ENCODE peak calls at places on chromosome 4, in ten cellular contexts. One of them, this sample, is unnamed.

GRCh38 chr4:41442818-41443217 is 95.1 kb upstream of the LIMCH1 start:
- DNase-seq in epithelial cell of proximal tubule: no peak
- DNase-seq in effector CD4-positive, alpha-beta T cell: no peak
- DNase-seq in stomach: no peak
- DNase-seq in activated CD4-positive, alpha-beta T cell treated with anti-CD3 and anti-CD28 coated beads, Interleukin-2, amount 50 U/mL, for 24 hours: no peak
- DNase-seq in AG10803: no peak
- DNase-seq in SJCRH30: no peak
- DNase-seq in activated gamma-delta T cell treated with Interleukin-2 at 50 U/mL for 16 hours: no peak
- DNase-seq in bronchial epithelial cell: no peak
- DNase-seq in GM04504: no peak
- DNase-seq in this sample: no peak

GRCh38 chr4:17781831-17782287 is 438 bp upstream of the FAM184B start:
- DNase-seq in stomach: no peak
- DNase-seq in epithelial cell of proximal tubule: no peak
- DNase-seq in SJCRH30: no peak
- DNase-seq in effector CD4-positive, alpha-beta T cell: no peak
- DNase-seq in activated gamma-delta T cell treated with Interleukin-2 at 50 U/mL for 16 hours: no peak
- DNase-seq in GM04504: no peak
- DNase-seq in activated CD4-positive, alpha-beta T cell treated with anti-CD3 and anti-CD28 coated beads, Interleukin-2, amount 50 U/mL, for 24 hours: no peak
- DNase-seq in AG10803: no peak
- DNase-seq in bronchial epithelial cell: no peak
- DNase-seq in this sample: no peak

GRCh38 chr4:143699331-143700059 is 980 bp downstream of the FREM3 start:
- DNase-seq in activated CD4-positive, alpha-beta T cell treated with anti-CD3 and anti-CD28 coated beads, Interleukin-2, amount 50 U/mL, for 24 hours: no peak
- DNase-seq in AG10803: no peak
- DNase-seq in stomach: no peak
- DNase-seq in effector CD4-positive, alpha-beta T cell: no peak
- DNase-seq in activated gamma-delta T cell treated with Interleukin-2 at 50 U/mL for 16 hours: no peak
- DNase-seq in SJCRH30: no peak
- DNase-seq in GM04504: no peak
- DNase-seq in epithelial cell of proximal tubule: no peak
- DNase-seq in bronchial epithelial cell: no peak
- DNase-seq in this sample: no peak

GRCh38 chr4:8939160-8939855 is 67.7 kb upstream of the HMX1 start:
- DNase-seq in activated gamma-delta T cell treated with Interleukin-2 at 50 U/mL for 16 hours: no peak
- DNase-seq in epithelial cell of proximal tubule: no peak
- DNase-seq in effector CD4-positive, alpha-beta T cell: no peak
- DNase-seq in bronchial epithelial cell: no peak
- DNase-seq in activated CD4-positive, alpha-beta T cell treated with anti-CD3 and anti-CD28 coated beads, Interleukin-2, amount 50 U/mL, for 24 hours: no peak
- DNase-seq in GM04504: no peak
- DNase-seq in stomach: no peak
- DNase-seq in AG10803: no peak
- DNase-seq in SJCRH30: peak
- DNase-seq in this sample: no peak

GRCh38 chr4:86972997-86973396 is 38.2 kb downstream of the AFF1 start:
- DNase-seq in epithelial cell of proximal tubule: no peak
- DNase-seq in activated gamma-delta T cell treated with Interleukin-2 at 50 U/mL for 16 hours: no peak
- DNase-seq in effector CD4-positive, alpha-beta T cell: no peak
- DNase-seq in GM04504: no peak
- DNase-seq in bronchial epithelial cell: peak
- DNase-seq in AG10803: no peak
- DNase-seq in SJCRH30: no peak
- DNase-seq in stomach: peak
- DNase-seq in activated CD4-positive, alpha-beta T cell treated with anti-CD3 and anti-CD28 coated beads, Interleukin-2, amount 50 U/mL, for 24 hours: no peak
- DNase-seq in this sample: no peak

GRCh38 chr4:140697709-140698560 is 58.2 kb downstream of the TBC1D9 start:
- DNase-seq in SJCRH30: no peak
- DNase-seq in bronchial epithelial cell: no peak
- DNase-seq in activated CD4-positive, alpha-beta T cell treated with anti-CD3 and anti-CD28 coated beads, Interleukin-2, amount 50 U/mL, for 24 hours: no peak
- DNase-seq in activated gamma-delta T cell treated with Interleukin-2 at 50 U/mL for 16 hours: no peak
- DNase-seq in stomach: no peak
- DNase-seq in epithelial cell of proximal tubule: no peak
- DNase-seq in GM04504: no peak
- DNase-seq in AG10803: no peak
- DNase-seq in effector CD4-positive, alpha-beta T cell: no peak
- DNase-seq in this sample: no peak

GRCh38 chr4:147407261-147408045 is 73.4 kb upstream of the EDNRA start:
- DNase-seq in bronchial epithelial cell: no peak
- DNase-seq in effector CD4-positive, alpha-beta T cell: no peak
- DNase-seq in stomach: no peak
- DNase-seq in epithelial cell of proximal tubule: no peak
- DNase-seq in activated gamma-delta T cell treated with Interleukin-2 at 50 U/mL for 16 hours: no peak
- DNase-seq in activated CD4-positive, alpha-beta T cell treated with anti-CD3 and anti-CD28 coated beads, Interleukin-2, amount 50 U/mL, for 24 hours: no peak
- DNase-seq in GM04504: no peak
- DNase-seq in AG10803: no peak
- DNase-seq in SJCRH30: peak
- DNase-seq in this sample: no peak

GRCh38 chr4:101044766-101045165 is 302.6 kb downstream of the PPP3CA start:
- DNase-seq in activated gamma-delta T cell treated with Interleukin-2 at 50 U/mL for 16 hours: no peak
- DNase-seq in activated CD4-positive, alpha-beta T cell treated with anti-CD3 and anti-CD28 coated beads, Interleukin-2, amount 50 U/mL, for 24 hours: no peak
- DNase-seq in epithelial cell of proximal tubule: no peak
- DNase-seq in SJCRH30: no peak
- DNase-seq in effector CD4-positive, alpha-beta T cell: no peak
- DNase-seq in bronchial epithelial cell: no peak
- DNase-seq in GM04504: no peak
- DNase-seq in stomach: no peak
- DNase-seq in AG10803: no peak
- DNase-seq in this sample: no peak

GRCh38 chr4:26772096-26772495 is 88.5 kb upstream of the STIM2 start:
- DNase-seq in SJCRH30: no peak
- DNase-seq in epithelial cell of proximal tubule: no peak
- DNase-seq in GM04504: no peak
- DNase-seq in stomach: no peak
- DNase-seq in AG10803: no peak
- DNase-seq in activated CD4-positive, alpha-beta T cell treated with anti-CD3 and anti-CD28 coated beads, Interleukin-2, amount 50 U/mL, for 24 hours: no peak
- DNase-seq in bronchial epithelial cell: no peak
- DNase-seq in effector CD4-positive, alpha-beta T cell: no peak
- DNase-seq in activated gamma-delta T cell treated with Interleukin-2 at 50 U/mL for 16 hours: no peak
- DNase-seq in this sample: no peak

GRCh38 chr4:83369825-83370639 is 35.4 kb upstream of the HPSE start:
- DNase-seq in stomach: no peak
- DNase-seq in epithelial cell of proximal tubule: no peak
- DNase-seq in activated gamma-delta T cell treated with Interleukin-2 at 50 U/mL for 16 hours: no peak
- DNase-seq in AG10803: peak
- DNase-seq in SJCRH30: peak
- DNase-seq in bronchial epithelial cell: no peak
- DNase-seq in effector CD4-positive, alpha-beta T cell: no peak
- DNase-seq in activated CD4-positive, alpha-beta T cell treated with anti-CD3 and anti-CD28 coated beads, Interleukin-2, amount 50 U/mL, for 24 hours: no peak
- DNase-seq in GM04504: no peak
- DNase-seq in this sample: no peak

GRCh38 chr4:67549123-67549522 is 3.8 kb upstream of the CENPC start:
- DNase-seq in activated CD4-positive, alpha-beta T cell treated with anti-CD3 and anti-CD28 coated beads, Interleukin-2, amount 50 U/mL, for 24 hours: no peak
- DNase-seq in epithelial cell of proximal tubule: no peak
- DNase-seq in effector CD4-positive, alpha-beta T cell: no peak
- DNase-seq in activated gamma-delta T cell treated with Interleukin-2 at 50 U/mL for 16 hours: no peak
- DNase-seq in bronchial epithelial cell: peak
- DNase-seq in stomach: no peak
- DNase-seq in SJCRH30: peak
- DNase-seq in AG10803: no peak
- DNase-seq in GM04504: no peak
- DNase-seq in this sample: no peak

GRCh38 chr4:17218801-17219200 is 293.1 kb downstream of the QDPR start:
- DNase-seq in SJCRH30: no peak
- DNase-seq in activated gamma-delta T cell treated with Interleukin-2 at 50 U/mL for 16 hours: no peak
- DNase-seq in bronchial epithelial cell: no peak
- DNase-seq in activated CD4-positive, alpha-beta T cell treated with anti-CD3 and anti-CD28 coated beads, Interleukin-2, amount 50 U/mL, for 24 hours: no peak
- DNase-seq in AG10803: peak
- DNase-seq in stomach: no peak
- DNase-seq in epithelial cell of proximal tubule: no peak
- DNase-seq in effector CD4-positive, alpha-beta T cell: no peak
- DNase-seq in GM04504: no peak
- DNase-seq in this sample: no peak

GRCh38 chr4:26533685-26534084 is 43.4 kb upstream of the CCKAR start:
- DNase-seq in bronchial epithelial cell: no peak
- DNase-seq in GM04504: no peak
- DNase-seq in AG10803: no peak
- DNase-seq in SJCRH30: no peak
- DNase-seq in activated gamma-delta T cell treated with Interleukin-2 at 50 U/mL for 16 hours: no peak
- DNase-seq in epithelial cell of proximal tubule: no peak
- DNase-seq in effector CD4-positive, alpha-beta T cell: no peak
- DNase-seq in activated CD4-positive, alpha-beta T cell treated with anti-CD3 and anti-CD28 coated beads, Interleukin-2, amount 50 U/mL, for 24 hours: no peak
- DNase-seq in stomach: no peak
- DNase-seq in this sample: no peak

GRCh38 chr4:2914220-2915126 is 48.7 kb downstream of the NOP14 start:
- DNase-seq in activated CD4-positive, alpha-beta T cell treated with anti-CD3 and anti-CD28 coated beads, Interleukin-2, amount 50 U/mL, for 24 hours: no peak
- DNase-seq in bronchial epithelial cell: no peak
- DNase-seq in AG10803: no peak
- DNase-seq in activated gamma-delta T cell treated with Interleukin-2 at 50 U/mL for 16 hours: no peak
- DNase-seq in SJCRH30: no peak
- DNase-seq in stomach: no peak
- DNase-seq in GM04504: no peak
- DNase-seq in epithelial cell of proximal tubule: no peak
- DNase-seq in effector CD4-positive, alpha-beta T cell: no peak
- DNase-seq in this sample: no peak

GRCh38 chr4:157048248-157048647 is 27.7 kb upstream of the GLRB start:
- DNase-seq in SJCRH30: no peak
- DNase-seq in GM04504: peak
- DNase-seq in activated gamma-delta T cell treated with Interleukin-2 at 50 U/mL for 16 hours: no peak
- DNase-seq in activated CD4-positive, alpha-beta T cell treated with anti-CD3 and anti-CD28 coated beads, Interleukin-2, amount 50 U/mL, for 24 hours: no peak
- DNase-seq in effector CD4-positive, alpha-beta T cell: no peak
- DNase-seq in epithelial cell of proximal tubule: no peak
- DNase-seq in bronchial epithelial cell: no peak
- DNase-seq in AG10803: peak
- DNase-seq in stomach: no peak
- DNase-seq in this sample: no peak

GRCh38 chr4:77931452-77932135 is 69.0 kb downstream of the MRPL1 start:
- DNase-seq in SJCRH30: no peak
- DNase-seq in effector CD4-positive, alpha-beta T cell: no peak
- DNase-seq in epithelial cell of proximal tubule: no peak
- DNase-seq in bronchial epithelial cell: peak
- DNase-seq in activated CD4-positive, alpha-beta T cell treated with anti-CD3 and anti-CD28 coated beads, Interleukin-2, amount 50 U/mL, for 24 hours: no peak
- DNase-seq in activated gamma-delta T cell treated with Interleukin-2 at 50 U/mL for 16 hours: no peak
- DNase-seq in stomach: no peak
- DNase-seq in GM04504: peak
- DNase-seq in AG10803: peak
- DNase-seq in this sample: no peak

GRCh38 chr4:40247350-40247749 is 50.5 kb downstream of the RHOH start:
- DNase-seq in bronchial epithelial cell: no peak
- DNase-seq in SJCRH30: no peak
- DNase-seq in activated CD4-positive, alpha-beta T cell treated with anti-CD3 and anti-CD28 coated beads, Interleukin-2, amount 50 U/mL, for 24 hours: no peak
- DNase-seq in epithelial cell of proximal tubule: no peak
- DNase-seq in AG10803: no peak
- DNase-seq in activated gamma-delta T cell treated with Interleukin-2 at 50 U/mL for 16 hours: peak
- DNase-seq in effector CD4-positive, alpha-beta T cell: peak
- DNase-seq in GM04504: no peak
- DNase-seq in stomach: no peak
- DNase-seq in this sample: no peak

GRCh38 chr4:53478671-53479456 is 101.4 kb downstream of the FIP1L1 start:
- DNase-seq in activated CD4-positive, alpha-beta T cell treated with anti-CD3 and anti-CD28 coated beads, Interleukin-2, amount 50 U/mL, for 24 hours: no peak
- DNase-seq in stomach: no peak
- DNase-seq in effector CD4-positive, alpha-beta T cell: no peak
- DNase-seq in activated gamma-delta T cell treated with Interleukin-2 at 50 U/mL for 16 hours: no peak
- DNase-seq in bronchial epithelial cell: peak
- DNase-seq in AG10803: peak
- DNase-seq in GM04504: peak
- DNase-seq in epithelial cell of proximal tubule: no peak
- DNase-seq in SJCRH30: no peak
- DNase-seq in this sample: no peak

GRCh38 chr4:82648356-82648755 is 86.6 kb upstream of the TMEM150C start:
- DNase-seq in epithelial cell of proximal tubule: no peak
- DNase-seq in activated CD4-positive, alpha-beta T cell treated with anti-CD3 and anti-CD28 coated beads, Interleukin-2, amount 50 U/mL, for 24 hours: no peak
- DNase-seq in AG10803: no peak
- DNase-seq in bronchial epithelial cell: peak
- DNase-seq in GM04504: no peak
- DNase-seq in activated gamma-delta T cell treated with Interleukin-2 at 50 U/mL for 16 hours: no peak
- DNase-seq in stomach: no peak
- DNase-seq in SJCRH30: no peak
- DNase-seq in effector CD4-positive, alpha-beta T cell: no peak
- DNase-seq in this sample: no peak

GRCh38 chr4:118967393-118967792 is 78.7 kb downstream of the SYNPO2 start:
- DNase-seq in activated CD4-positive, alpha-beta T cell treated with anti-CD3 and anti-CD28 coated beads, Interleukin-2, amount 50 U/mL, for 24 hours: no peak
- DNase-seq in activated gamma-delta T cell treated with Interleukin-2 at 50 U/mL for 16 hours: no peak
- DNase-seq in effector CD4-positive, alpha-beta T cell: no peak
- DNase-seq in stomach: no peak
- DNase-seq in SJCRH30: peak
- DNase-seq in bronchial epithelial cell: peak
- DNase-seq in epithelial cell of proximal tubule: no peak
- DNase-seq in AG10803: peak
- DNase-seq in GM04504: no peak
- DNase-seq in this sample: no peak

GRCh38 chr4:13546374-13546854 is 2.1 kb upstream of the NKX3-2 start:
- DNase-seq in bronchial epithelial cell: no peak
- DNase-seq in effector CD4-positive, alpha-beta T cell: no peak
- DNase-seq in stomach: no peak
- DNase-seq in SJCRH30: no peak
- DNase-seq in GM04504: no peak
- DNase-seq in AG10803: no peak
- DNase-seq in activated gamma-delta T cell treated with Interleukin-2 at 50 U/mL for 16 hours: no peak
- DNase-seq in activated CD4-positive, alpha-beta T cell treated with anti-CD3 and anti-CD28 coated beads, Interleukin-2, amount 50 U/mL, for 24 hours: no peak
- DNase-seq in epithelial cell of proximal tubule: no peak
- DNase-seq in this sample: no peak

GRCh38 chr4:47642985-47643745 is 158.1 kb downstream of the ATP10D start:
- DNase-seq in stomach: no peak
- DNase-seq in bronchial epithelial cell: no peak
- DNase-seq in SJCRH30: peak
- DNase-seq in activated CD4-positive, alpha-beta T cell treated with anti-CD3 and anti-CD28 coated beads, Interleukin-2, amount 50 U/mL, for 24 hours: no peak
- DNase-seq in effector CD4-positive, alpha-beta T cell: no peak
- DNase-seq in GM04504: peak
- DNase-seq in AG10803: peak
- DNase-seq in epithelial cell of proximal tubule: peak
- DNase-seq in activated gamma-delta T cell treated with Interleukin-2 at 50 U/mL for 16 hours: no peak
- DNase-seq in this sample: no peak

GRCh38 chr4:147923854-147924253 is 192.0 kb downstream of the ARHGAP10 start:
- DNase-seq in bronchial epithelial cell: no peak
- DNase-seq in GM04504: no peak
- DNase-seq in activated CD4-positive, alpha-beta T cell treated with anti-CD3 and anti-CD28 coated beads, Interleukin-2, amount 50 U/mL, for 24 hours: no peak
- DNase-seq in epithelial cell of proximal tubule: no peak
- DNase-seq in SJCRH30: no peak
- DNase-seq in AG10803: no peak
- DNase-seq in activated gamma-delta T cell treated with Interleukin-2 at 50 U/mL for 16 hours: no peak
- DNase-seq in stomach: no peak
- DNase-seq in effector CD4-positive, alpha-beta T cell: no peak
- DNase-seq in this sample: no peak

GRCh38 chr4:40057540-40058091 is 966 bp downstream of the N4BP2 start:
- DNase-seq in epithelial cell of proximal tubule: peak
- DNase-seq in activated CD4-positive, alpha-beta T cell treated with anti-CD3 and anti-CD28 coated beads, Interleukin-2, amount 50 U/mL, for 24 hours: peak
- DNase-seq in AG10803: peak
- DNase-seq in bronchial epithelial cell: peak
- DNase-seq in activated gamma-delta T cell treated with Interleukin-2 at 50 U/mL for 16 hours: peak
- DNase-seq in SJCRH30: peak
- DNase-seq in stomach: peak
- DNase-seq in effector CD4-positive, alpha-beta T cell: peak
- DNase-seq in GM04504: peak
- DNase-seq in this sample: peak

GRCh38 chr4:80619070-80619674 is 283.6 kb downstream of the CFAP299 start:
- DNase-seq in GM04504: no peak
- DNase-seq in effector CD4-positive, alpha-beta T cell: no peak
- DNase-seq in stomach: no peak
- DNase-seq in activated gamma-delta T cell treated with Interleukin-2 at 50 U/mL for 16 hours: no peak
- DNase-seq in AG10803: no peak
- DNase-seq in epithelial cell of proximal tubule: no peak
- DNase-seq in activated CD4-positive, alpha-beta T cell treated with anti-CD3 and anti-CD28 coated beads, Interleukin-2, amount 50 U/mL, for 24 hours: no peak
- DNase-seq in SJCRH30: peak
- DNase-seq in bronchial epithelial cell: peak
- DNase-seq in this sample: no peak

GRCh38 chr4:40058854-40059253 is 2.2 kb downstream of the N4BP2 start:
- DNase-seq in GM04504: no peak
- DNase-seq in epithelial cell of proximal tubule: no peak
- DNase-seq in activated CD4-positive, alpha-beta T cell treated with anti-CD3 and anti-CD28 coated beads, Interleukin-2, amount 50 U/mL, for 24 hours: no peak
- DNase-seq in bronchial epithelial cell: no peak
- DNase-seq in AG10803: no peak
- DNase-seq in SJCRH30: no peak
- DNase-seq in effector CD4-positive, alpha-beta T cell: no peak
- DNase-seq in activated gamma-delta T cell treated with Interleukin-2 at 50 U/mL for 16 hours: no peak
- DNase-seq in stomach: no peak
- DNase-seq in this sample: no peak

GRCh38 chr4:118968006-118968405 is 79.4 kb downstream of the SYNPO2 start:
- DNase-seq in effector CD4-positive, alpha-beta T cell: no peak
- DNase-seq in bronchial epithelial cell: no peak
- DNase-seq in epithelial cell of proximal tubule: peak
- DNase-seq in stomach: peak
- DNase-seq in activated gamma-delta T cell treated with Interleukin-2 at 50 U/mL for 16 hours: no peak
- DNase-seq in AG10803: peak
- DNase-seq in activated CD4-positive, alpha-beta T cell treated with anti-CD3 and anti-CD28 coated beads, Interleukin-2, amount 50 U/mL, for 24 hours: no peak
- DNase-seq in GM04504: peak
- DNase-seq in SJCRH30: peak
- DNase-seq in this sample: peak

GRCh38 chr4:1309261-1310010 is 19.7 kb downstream of the MAEA start:
- DNase-seq in epithelial cell of proximal tubule: no peak
- DNase-seq in bronchial epithelial cell: peak
- DNase-seq in SJCRH30: peak
- DNase-seq in activated CD4-positive, alpha-beta T cell treated with anti-CD3 and anti-CD28 coated beads, Interleukin-2, amount 50 U/mL, for 24 hours: no peak
- DNase-seq in activated gamma-delta T cell treated with Interleukin-2 at 50 U/mL for 16 hours: peak
- DNase-seq in effector CD4-positive, alpha-beta T cell: peak
- DNase-seq in AG10803: peak
- DNase-seq in GM04504: peak
- DNase-seq in stomach: peak
- DNase-seq in this sample: peak

This sample was measured in brain pericyte.